ENCODE peak calls at places on chromosomes 1 and 21, in five cellular contexts. One of them, this sample, is unnamed.

GRCh38 chr1:152924191-152924590 is 15.8 kb downstream of the IVL start:
- DNase-seq in heart left ventricle: no peak
- DNase-seq in H1: no peak
- DNase-seq in GM12878: no peak
- DNase-seq in body of pancreas: no peak
- DNase-seq in this sample: no peak

GRCh38 chr1:108200627-108201106 is 524 bp upstream of the SLC25A24 start:
- DNase-seq in heart left ventricle: peak; percentile 24
- DNase-seq in H1: no peak
- DNase-seq in GM12878: no peak
- DNase-seq in body of pancreas: peak; percentile 37
- DNase-seq in this sample: peak; percentile 82

GRCh38 chr1:174005032-174005431 is 17.1 kb downstream of the RC3H1 start:
- DNase-seq in heart left ventricle: peak; percentile 24
- DNase-seq in H1: no peak
- DNase-seq in GM12878: peak; percentile 83
- DNase-seq in body of pancreas: no peak
- DNase-seq in this sample: no peak

GRCh38 chr1:109814223-109814622 is 50.5 kb upstream of the EPS8L3 start:
- DNase-seq in heart left ventricle: no peak
- DNase-seq in H1: no peak
- DNase-seq in GM12878: no peak
- DNase-seq in body of pancreas: no peak
- DNase-seq in this sample: peak; percentile 77

GRCh38 chr1:210332719-210333398 is 4.2 kb downstream of the HHAT start:
- DNase-seq in heart left ventricle: no peak
- DNase-seq in H1: no peak
- DNase-seq in GM12878: peak; percentile 90
- DNase-seq in body of pancreas: no peak
- DNase-seq in this sample: no peak

GRCh38 chr21:33325222-33326067 is 675 bp downstream of the IFNAR1 start:
- DNase-seq in heart left ventricle: peak; percentile 84
- DNase-seq in H1: no peak
- DNase-seq in GM12878: no peak
- DNase-seq in body of pancreas: peak; percentile 79
- DNase-seq in this sample: peak; percentile 60

GRCh38 chr1:38608202-38608864 is 251.2 kb downstream of the RRAGC start:
- DNase-seq in heart left ventricle: peak; percentile 22
- DNase-seq in H1: peak; percentile 49
- DNase-seq in GM12878: no peak
- DNase-seq in body of pancreas: no peak
- DNase-seq in this sample: peak; percentile 69

GRCh38 chr21:25456672-25457071 is 150.6 kb downstream of the MRPL39 start:
- DNase-seq in heart left ventricle: no peak
- DNase-seq in H1: no peak
- DNase-seq in GM12878: peak; percentile 77
- DNase-seq in body of pancreas: no peak
- DNase-seq in this sample: no peak

GRCh38 chr1:160777486-160778089 is 18.4 kb upstream of the LY9 start:
- DNase-seq in heart left ventricle: no peak
- DNase-seq in H1: no peak
- DNase-seq in GM12878: no peak
- DNase-seq in body of pancreas: peak; percentile 54
- DNase-seq in this sample: peak; percentile 36

GRCh38 chr1:3984586-3984985 is 84.5 kb upstream of the C1orf174 start:
- DNase-seq in heart left ventricle: no peak
- DNase-seq in H1: no peak
- DNase-seq in GM12878: no peak
- DNase-seq in body of pancreas: no peak
- DNase-seq in this sample: no peak

GRCh38 chr1:3988431-3988830 is 88.4 kb upstream of the C1orf174 start:
- DNase-seq in heart left ventricle: no peak
- DNase-seq in H1: no peak
- DNase-seq in GM12878: no peak
- DNase-seq in body of pancreas: no peak
- DNase-seq in this sample: no peak

GRCh38 chr1:3989465-3989864 is 89.4 kb upstream of the C1orf174 start:
- DNase-seq in heart left ventricle: no peak
- DNase-seq in H1: no peak
- DNase-seq in GM12878: no peak
- DNase-seq in body of pancreas: no peak
- DNase-seq in this sample: no peak

GRCh38 chr1:3987669-3988235 is 87.7 kb upstream of the C1orf174 start:
- DNase-seq in heart left ventricle: no peak
- DNase-seq in H1: no peak
- DNase-seq in GM12878: no peak
- DNase-seq in body of pancreas: no peak
- DNase-seq in this sample: peak; percentile 33

GRCh38 chr1:3986686-3987218 is 86.7 kb upstream of the C1orf174 start:
- DNase-seq in heart left ventricle: no peak
- DNase-seq in H1: no peak
- DNase-seq in GM12878: no peak
- DNase-seq in body of pancreas: no peak
- DNase-seq in this sample: no peak
- H3K9me3 ChIP-seq in heart left ventricle: no peaks in the 10 kb centered on the region
- H3K9me3 ChIP-seq in H1: no peaks in the 10 kb centered on the region
- H3K9me3 ChIP-seq in GM12878: no peaks in the 10 kb centered on the region
- H3K9me3 ChIP-seq in body of pancreas: no peaks in the 10 kb centered on the region
- H3K9me3 ChIP-seq in this sample: peaks cover 4% of the 10 kb centered on the region

GRCh38 chr1:95232646-95233320 is 1.2 kb upstream of the RWDD3 start:
- DNase-seq in heart left ventricle: no peak
- DNase-seq in H1: no peak
- DNase-seq in GM12878: no peak
- DNase-seq in body of pancreas: peak; percentile 77
- DNase-seq in this sample: no peak
- H3K4me3 ChIP-seq in heart left ventricle: peak overlapping the region; percentile 86
- H3K4me3 ChIP-seq in H1: peak overlapping the region; percentile 66
- H3K4me3 ChIP-seq in GM12878: no peak overlapping the region
- H3K4me3 ChIP-seq in body of pancreas: peak overlapping the region; percentile 4
- H3K4me3 ChIP-seq in this sample: no peak overlapping the region

DNA sequence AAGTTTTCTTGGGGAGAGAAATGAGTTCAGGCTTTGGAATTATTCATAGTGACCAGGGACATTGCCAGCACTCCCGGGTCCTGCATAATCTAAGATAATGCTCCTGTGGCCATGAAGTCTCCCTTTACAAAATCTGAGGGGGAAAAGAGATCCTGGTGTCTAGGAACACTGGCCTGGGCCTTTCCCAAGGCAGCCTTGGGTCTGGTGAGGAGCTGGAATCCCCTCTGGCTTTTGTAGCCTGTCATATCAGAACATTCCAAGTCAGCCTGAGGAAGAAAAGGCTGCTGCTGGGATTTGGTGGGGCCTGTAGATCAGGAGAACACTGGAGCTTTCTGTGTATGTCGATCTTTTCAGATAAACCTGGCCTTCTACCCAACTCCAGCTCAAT is 1.6 kb upstream of the ARID1A start:
- DNase-seq in heart left ventricle: no peak
- DNase-seq in H1: no peak
- DNase-seq in GM12878: no peak
- DNase-seq in body of pancreas: no peak
- DNase-seq in this sample: no peak
- H3K27ac ChIP-seq in heart left ventricle: peak overlapping the region; percentile 89
- H3K27ac ChIP-seq in H1: no peak overlapping the region
- H3K27ac ChIP-seq in GM12878: peak overlapping the region; percentile 98
- H3K27ac ChIP-seq in body of pancreas: no peak overlapping the region
- H3K27ac ChIP-seq in this sample: peak overlapping the region; percentile 92

GRCh38 chr1:11501906-11502485 is 23.0 kb downstream of the DISP3 start:
- DNase-seq in heart left ventricle: no peak
- DNase-seq in H1: no peak
- DNase-seq in GM12878: no peak
- DNase-seq in body of pancreas: no peak
- DNase-seq in this sample: no peak

GRCh38 chr1:11507309-11507708 is 28.4 kb downstream of the DISP3 start:
- DNase-seq in heart left ventricle: no peak
- DNase-seq in H1: no peak
- DNase-seq in GM12878: no peak
- DNase-seq in body of pancreas: no peak
- DNase-seq in this sample: no peak

GRCh38 chr1:11502516-11502915 is 23.6 kb downstream of the DISP3 start:
- DNase-seq in heart left ventricle: no peak
- DNase-seq in H1: no peak
- DNase-seq in GM12878: no peak
- DNase-seq in body of pancreas: no peak
- DNase-seq in this sample: no peak

GRCh38 chr1:11504599-11504998 is 25.6 kb downstream of the DISP3 start:
- DNase-seq in heart left ventricle: no peak
- DNase-seq in H1: no peak
- DNase-seq in GM12878: no peak
- DNase-seq in body of pancreas: no peak
- DNase-seq in this sample: no peak

GRCh38 chr1:11505591-11506538 is 26.9 kb downstream of the DISP3 start:
- DNase-seq in heart left ventricle: no peak
- DNase-seq in H1: no peak
- DNase-seq in GM12878: no peak
- DNase-seq in body of pancreas: no peak
- DNase-seq in this sample: no peak
- H3K9me3 ChIP-seq in heart left ventricle: peaks cover 32% of the 10 kb centered on the region
- H3K9me3 ChIP-seq in H1: peaks cover 12% of the 10 kb centered on the region
- H3K9me3 ChIP-seq in GM12878: peaks cover 8% of the 10 kb centered on the region
- H3K9me3 ChIP-seq in body of pancreas: no peaks in the 10 kb centered on the region
- H3K9me3 ChIP-seq in this sample: peaks cover 8% of the 10 kb centered on the region

DNA sequence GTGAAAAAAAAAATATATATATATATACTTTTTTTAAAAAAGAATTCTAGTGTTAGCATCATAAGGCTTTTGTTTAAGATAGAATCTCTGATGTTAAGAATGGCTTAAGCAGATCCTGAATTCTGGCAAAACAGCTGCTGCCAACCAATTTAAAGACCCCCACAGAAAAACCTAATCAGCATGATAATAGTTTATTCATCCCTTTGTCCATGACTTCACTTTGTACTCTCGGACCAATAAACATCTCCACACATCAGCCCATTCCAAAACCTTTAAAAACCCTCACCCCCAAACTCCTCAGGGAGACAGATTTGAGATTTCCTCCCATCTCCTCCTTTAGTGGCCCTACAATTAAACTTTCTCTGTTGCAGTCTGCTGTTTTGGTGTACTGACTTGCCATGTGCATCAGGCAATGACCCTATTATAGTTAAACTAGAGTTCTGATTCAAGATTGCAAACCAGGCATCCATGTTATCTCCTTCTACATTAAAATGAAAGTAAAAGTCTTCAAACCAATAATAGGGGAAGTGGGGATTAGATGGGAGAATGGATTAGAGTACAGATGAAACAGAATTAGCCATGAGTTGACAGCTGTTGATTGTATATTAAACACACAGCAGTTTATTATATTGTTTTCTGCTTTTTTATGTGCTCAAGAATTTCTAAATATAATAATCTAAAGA is 9.8 kb upstream of the PHTF1 start:
- DNase-seq in heart left ventricle: no peak
- DNase-seq in H1: no peak
- DNase-seq in GM12878: no peak
- DNase-seq in body of pancreas: no peak
- DNase-seq in this sample: no peak
- H3K4me3 ChIP-seq in heart left ventricle: no peak overlapping the region
- H3K4me3 ChIP-seq in H1: no peak overlapping the region
- H3K4me3 ChIP-seq in GM12878: no peak overlapping the region
- H3K4me3 ChIP-seq in body of pancreas: no peak overlapping the region
- H3K4me3 ChIP-seq in this sample: no peak overlapping the region

GRCh38 chr1:185808675-185809074 is 74.5 kb downstream of the HMCN1 start:
- DNase-seq in heart left ventricle: no peak
- DNase-seq in H1: no peak
- DNase-seq in GM12878: no peak
- DNase-seq in body of pancreas: no peak
- DNase-seq in this sample: no peak
- H3K27ac ChIP-seq in heart left ventricle: no peak overlapping the region
- H3K27ac ChIP-seq in H1: no peak overlapping the region
- H3K27ac ChIP-seq in GM12878: no peak overlapping the region
- H3K27ac ChIP-seq in body of pancreas: no peak overlapping the region
- H3K27ac ChIP-seq in this sample: no peak overlapping the region